ENCODE peak calls at places on chromosomes 7 and 10, in four cellular contexts. Q, V, F and M are unnamed samples. For H3K4me1, the result is how much of the 10 kb centered on the place peaks cover.

GRCh38 chr10:27470890-27471289 is 33.2 kb upstream of the RAB18 start:
- DNase-seq in Q (no peak), V (no peak), F (no peak), M (no peak)

GRCh38 chr10:97123713-97124112 is 62.0 kb downstream of the SLIT1 start:
- DNase-seq in Q (no peak), V (peak), F (no peak), M (no peak)

GRCh38 chr7:115125750-115126149 is 203.9 kb downstream of the MDFIC start:
- DNase-seq in Q (no peak), V (no peak), F (no peak), M (no peak)

GRCh38 chr10:79237801-79238520 is 109.3 kb upstream of the PPIF start:
- DNase-seq in Q (no peak), V (peak), F (no peak), M (no peak)

GRCh38 chr10:33116293-33116697 is 158.3 kb upstream of the ITGB1 start:
- DNase-seq in Q (peak), V (no peak), F (no peak), M (peak)

GRCh38 chr10:23338155-23338828 is 6.3 kb downstream of the C10orf67 start:
- DNase-seq in Q (no peak), V (no peak), F (no peak), M (no peak)

GRCh38 chr7:98984126-98984525 is 105.8 kb downstream of the TRRAP start:
- DNase-seq in Q (no peak), V (no peak), F (no peak), M (no peak)

GRCh38 chr10:81303656-81304055 is 571.3 kb upstream of the NRG3 start:
- DNase-seq in Q (no peak), V (no peak), F (no peak), M (no peak)

GRCh38 chr10:7546365-7546967 is 120.3 kb downstream of the ITIH5 start:
- DNase-seq in Q (no peak), V (no peak), F (no peak), M (no peak)

GRCh38 chr10:115558252-115558651 is 465.1 kb downstream of the ATRNL1 start:
- DNase-seq in Q (no peak), V (no peak), F (no peak), M (no peak)

GRCh38 chr7:123871998-123872867 is 27.3 kb downstream of the HYAL4 start:
- DNase-seq in Q (peak), V (no peak), F (peak), M (peak)

GRCh38 chr7:45080958-45081669 is 7.7 kb downstream of the NACAD start:
- DNase-seq in Q (no peak), V (peak), F (no peak), M (no peak)

GRCh38 chr7:17854297-17855047 is 85.8 kb downstream of the SNX13 start:
- DNase-seq in Q (no peak), V (no peak), F (no peak), M (no peak)

GRCh38 chr10:118850418-118851061 is 95.8 kb upstream of the CACUL1 start:
- DNase-seq in Q (peak), V (peak), F (peak), M (peak)

GRCh38 chr10:77823811-77824542 is 102.6 kb downstream of the DLG5 start:
- DNase-seq in Q (no peak), V (peak), F (no peak), M (no peak)

GRCh38 chr7:26101471-26102151 is 50.4 kb upstream of the NFE2L3 start:
- DNase-seq in Q (peak), V (no peak), F (no peak), M (no peak)

GRCh38 chr7:39910108-39910869 is 39.8 kb upstream of the CDK13 start:
- DNase-seq in Q (peak), V (no peak), F (no peak), M (no peak)

GRCh38 chr7:66055321-66055956 is 20.2 kb upstream of the ASL start:
- DNase-seq in Q (peak), V (no peak), F (no peak), M (no peak)

GRCh38 chr7:130363156-130363847 is 17.0 kb upstream of the CPA1 start:
- DNase-seq in Q (peak), V (no peak), F (no peak), M (no peak)

GRCh38 chr10:44899450-44900080 is 11.6 kb upstream of the TMEM72 start:
- DNase-seq in Q (no peak), V (no peak), F (no peak), M (no peak)

GRCh38 chr10:71454347-71454746 is 57.6 kb downstream of the CDH23 start:
- DNase-seq in Q (no peak), V (no peak), F (no peak), M (no peak)

GRCh38 chr10:5434017-5434753 is 21.8 kb downstream of the NET1 start:
- DNase-seq in Q (no peak), V (no peak), F (no peak), M (no peak)

GRCh38 chr7:25012254-25012653 is 32.3 kb upstream of the OSBPL3 start:
- DNase-seq in Q (no peak), V (no peak), F (no peak), M (no peak)

GRCh38 chr10:71272122-71272771 is 46.8 kb upstream of the SLC29A3 start:
- DNase-seq in Q (no peak), V (peak), F (no peak), M (no peak)

GRCh38 chr10:98485959-98486358 is 39.2 kb upstream of the HPS1 start:
- DNase-seq in Q (no peak), V (no peak), F (no peak), M (no peak)

GRCh38 chr7:5481241-5482019 is 57.8 kb upstream of the TNRC18 start:
- DNase-seq in Q (no peak), V (no peak), F (no peak), M (no peak)

GRCh38 chr7:139771001-139771956 is 6.5 kb downstream of the HIPK2 start:
- DNase-seq in Q (peak), V (no peak), F (no peak), M (no peak)

GRCh38 chr10:112898540-112899395 is 51.3 kb upstream of the TCF7L2 start:
- DNase-seq in Q (peak), V (peak), F (peak), M (no peak)

GRCh38 chr10:11018426-11018818 is 750 bp downstream of the CELF2 start:
- DNase-seq in Q (no peak), V (peak), F (no peak), M (no peak)

GRCh38 chr10:93413252-93413689 is 68.9 kb downstream of the MYOF start:
- DNase-seq in Q (peak), V (no peak), F (no peak), M (peak)

GRCh38 chr7:132161231-132161915 is 414.9 kb downstream of the PLXNA4 start:
- DNase-seq in Q (peak), V (no peak), F (peak), M (no peak)

GRCh38 chr7:73361340-73361739 is 33.4 kb downstream of the FKBP6 start:
- DNase-seq in Q (no peak), V (no peak), F (no peak), M (no peak)

GRCh38 chr10:82982110-82982608 is 1107.2 kb downstream of the NRG3 start:
- DNase-seq in Q (no peak), V (no peak), F (no peak), M (no peak)

GRCh38 chr10:86085136-86085535 is 281.5 kb downstream of the GRID1 start:
- DNase-seq in Q (no peak), V (no peak), F (peak), M (no peak)

GRCh38 chr7:123594813-123595241 is 6.8 kb upstream of the ASB15 start:
- DNase-seq in Q (no peak), V (no peak), F (no peak), M (no peak)

GRCh38 chr10:59601985-59602384 is 107.7 kb downstream of the SLC16A9 start:
- DNase-seq in Q (no peak), V (no peak), F (no peak), M (no peak)

DNA sequence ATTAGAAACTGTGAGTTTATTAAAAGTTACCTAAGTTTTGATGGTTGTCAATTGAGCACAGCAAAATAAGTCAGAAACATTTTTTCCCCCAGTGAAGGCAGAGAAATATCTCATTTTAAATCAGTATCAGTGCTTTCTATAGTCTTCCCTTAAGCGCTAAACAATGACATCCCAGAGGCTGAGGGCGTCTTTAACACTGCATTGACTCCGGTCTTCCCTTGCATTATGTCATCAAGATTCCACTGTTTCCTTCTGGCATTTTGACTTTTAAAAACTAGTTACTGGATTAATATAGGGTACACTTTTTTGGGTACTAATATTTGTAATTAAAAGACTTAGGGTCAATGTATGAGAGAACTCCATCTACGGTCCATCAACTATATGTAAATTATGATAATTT is 3.9 kb downstream of the GLUD1 start:
- DNase-seq in Q (no peak), V (no peak), F (no peak), M (no peak)
- H3K4me1 ChIP-seq in Q (half or more), V (under half), F (half or more), M (under half)

GRCh38 chr10:76303682-76304316 is 872.4 kb downstream of the LRMDA start:
- DNase-seq in Q (peak), V (peak), F (peak), M (no peak)

GRCh38 chr10:76302936-76303656 is 871.7 kb downstream of the LRMDA start:
- DNase-seq in Q (no peak), V (no peak), F (no peak), M (no peak)

GRCh38 chr10:76302491-76302890 is 871.1 kb downstream of the LRMDA start:
- DNase-seq in Q (no peak), V (no peak), F (no peak), M (no peak)

GRCh38 chr10:76299501-76299900 is 868.1 kb downstream of the LRMDA start:
- DNase-seq in Q (no peak), V (no peak), F (no peak), M (no peak)

GRCh38 chr10:76301950-76302349 is 870.5 kb downstream of the LRMDA start:
- DNase-seq in Q (no peak), V (no peak), F (no peak), M (no peak)
- TF ChIP-seq CTCF in Q (no peak), V (peak), F (no peak), M (no peak)

GRCh38 chr10:62002753-62003152 is 101.3 kb downstream of the ARID5B start:
- DNase-seq in Q (no peak), V (no peak), F (no peak), M (no peak)

GRCh38 chr10:61998937-61999336 is 97.4 kb downstream of the ARID5B start:
- DNase-seq in Q (no peak), V (no peak), F (no peak), M (no peak)

GRCh38 chr10:62000037-62000603 is 98.6 kb downstream of the ARID5B start:
- DNase-seq in Q (no peak), V (no peak), F (no peak), M (no peak)

GRCh38 chr10:62005281-62005680 is 103.8 kb downstream of the ARID5B start:
- DNase-seq in Q (no peak), V (no peak), F (no peak), M (no peak)

GRCh38 chr10:62001898-62002297 is 100.4 kb downstream of the ARID5B start:
- DNase-seq in Q (no peak), V (no peak), F (no peak), M (no peak)
- H3K4me1 ChIP-seq in Q (under half), V (under half), F (under half), M (under half)

GRCh38 chr7:15891151-15891842 is 204.8 kb upstream of the MEOX2 start:
- DNase-seq in Q (no peak), V (no peak), F (no peak), M (no peak)

GRCh38 chr7:15886626-15887025 is 200.1 kb upstream of the MEOX2 start:
- DNase-seq in Q (no peak), V (no peak), F (no peak), M (no peak)

GRCh38 chr7:15888090-15888489 is 201.6 kb upstream of the MEOX2 start:
- DNase-seq in Q (no peak), V (no peak), F (no peak), M (no peak)

GRCh38 chr7:15885678-15886077 is 199.2 kb upstream of the MEOX2 start:
- DNase-seq in Q (no peak), V (no peak), F (no peak), M (no peak)

GRCh38 chr7:15889501-15889900 is 203.0 kb upstream of the MEOX2 start:
- DNase-seq in Q (peak), V (no peak), F (no peak), M (no peak)
- TF ChIP-seq CTCF in Q (peak), V (peak), F (no peak), M (no peak)

DNA sequence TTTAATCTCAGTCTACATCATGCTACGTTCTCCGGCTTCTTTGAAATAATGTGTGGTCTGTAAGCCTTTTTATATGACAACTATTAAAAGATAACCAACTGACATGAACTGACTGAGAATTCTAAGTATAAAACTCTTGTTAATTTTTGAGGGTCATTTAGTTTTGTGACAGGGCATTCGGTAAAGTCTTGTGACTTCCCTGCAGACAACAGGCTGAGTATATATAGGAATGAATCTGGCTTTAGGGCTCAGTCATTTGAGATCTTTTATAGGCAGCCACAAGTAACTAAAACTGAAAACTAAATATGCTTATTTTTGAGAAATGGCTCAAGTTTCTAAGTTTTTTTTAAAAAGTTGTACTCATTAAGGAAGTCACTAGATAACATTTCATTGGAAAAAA is 62.5 kb upstream of the SCIN start:
- DNase-seq in Q (no peak), V (no peak), F (no peak), M (no peak)
- H3K4me1 ChIP-seq in Q (under half), V (under half), F (under half), M (under half)

GRCh38 chr10:43436291-43437140 is at the start of gene ZNF487:
- DNase-seq in Q (peak), V (peak), F (peak), M (peak)
- TF ChIP-seq CTCF in Q (peak), V (peak), F (no peak), M (no peak)

DNA sequence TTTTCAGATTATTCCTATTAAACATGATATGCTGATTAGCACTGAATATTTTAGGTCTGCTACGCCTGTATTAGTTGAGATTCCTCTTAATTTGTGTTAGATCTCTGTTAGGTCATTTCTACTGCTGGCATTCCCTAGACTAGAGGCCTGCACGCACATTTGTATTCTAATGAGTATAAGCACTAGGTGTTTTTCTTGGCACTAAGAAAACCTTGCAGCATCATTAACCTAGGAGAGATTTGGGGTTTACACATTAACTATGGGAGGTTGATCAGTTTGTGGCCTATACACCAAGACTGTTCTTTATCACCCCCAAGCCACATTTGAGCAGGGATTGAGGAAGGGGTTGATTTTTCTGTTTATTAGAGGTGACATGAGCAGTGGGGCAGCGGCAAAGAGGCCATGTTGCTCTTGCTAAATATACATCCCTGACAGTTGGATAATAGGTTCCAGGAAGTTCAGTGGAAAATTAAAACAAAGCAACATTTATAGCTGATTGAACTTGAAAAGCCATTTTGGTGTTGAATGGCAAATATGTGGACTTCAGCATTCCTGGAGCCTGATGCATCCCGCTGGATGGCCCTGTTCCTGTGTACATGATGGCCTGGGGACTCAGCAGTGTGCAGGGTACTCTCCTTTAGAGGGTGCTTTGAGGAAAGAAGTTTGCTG is 65.2 kb downstream of the GBF1 start:
- DNase-seq in Q (no peak), V (no peak), F (no peak), M (no peak)
- H3K4me1 ChIP-seq in Q (under half), V (under half), F (under half), M (under half)